ENCODE peak calls at places on chromosomes 1 and 21, in six cellular contexts. X is ovary, T is Peyer's patch, K is K562, N is tibial nerve, C is uterus. H is an unnamed sample. For H3K4me1, the result is how much of the 10 kb centered on the place peaks cover.

GRCh38 chr1:216662681-216663080 is 60.5 kb downstream of the ESRRG start:
- DNase-seq in N (no peak), K (no peak), T (no peak), X (no peak), C (no peak), H (no peak)

GRCh38 chr1:33710989-33711388 is 152.9 kb upstream of the HMGB4 start:
- DNase-seq in T (no peak), N (no peak), C (no peak), K (no peak), X (no peak), H (no peak)

GRCh38 chr21:35833991-35834390 is 226.3 kb downstream of the SETD4 start:
- DNase-seq in T (no peak), N (no peak), C (no peak), K (no peak), X (no peak), H (no peak)

GRCh38 chr1:206128192-206128591 is 11.0 kb upstream of the AVPR1B start:
- DNase-seq in X (no peak), C (no peak), K (no peak), T (no peak), N (no peak), H (no peak)

GRCh38 chr1:155636397-155637153 is 26.6 kb downstream of the MSTO1 start:
- DNase-seq in X (no peak), C (no peak), T (no peak), K (no peak), N (no peak), H (no peak)

GRCh38 chr1:9439074-9439761 is 100.0 kb upstream of the SLC25A33 start:
- DNase-seq in X (no peak), K (no peak), T (peak), C (peak), N (peak), H (peak)

GRCh38 chr1:81151300-81151699 is 649.4 kb upstream of the ADGRL2 start:
- DNase-seq in K (no peak), C (no peak), T (no peak), N (no peak), X (no peak), H (no peak)

GRCh38 chr1:214694769-214695168 is 91.8 kb downstream of the CENPF start:
- DNase-seq in N (no peak), C (no peak), K (no peak), X (no peak), T (no peak), H (no peak)

GRCh38 chr1:39129514-39129913 is 75.0 kb upstream of the MACF1 start:
- DNase-seq in N (no peak), C (no peak), X (no peak), K (no peak), T (no peak), H (no peak)

GRCh38 chr1:79662596-79662995 is 656.1 kb upstream of the ADGRL4 start:
- DNase-seq in K (no peak), C (no peak), N (no peak), X (no peak), T (no peak), H (no peak)

GRCh38 chr1:94593611-94594010 is 52.1 kb upstream of the F3 start:
- DNase-seq in K (no peak), T (no peak), N (no peak), C (no peak), X (no peak), H (no peak)

GRCh38 chr1:94589728-94590127 is 48.2 kb upstream of the F3 start:
- DNase-seq in T (no peak), X (no peak), K (no peak), N (no peak), C (no peak), H (no peak)

GRCh38 chr1:94592566-94592920 is 51.0 kb upstream of the F3 start:
- DNase-seq in T (no peak), X (no peak), K (no peak), C (no peak), N (no peak), H (no peak)

GRCh38 chr1:94591791-94592565 is 50.4 kb upstream of the F3 start:
- DNase-seq in K (no peak), X (no peak), N (no peak), T (no peak), C (no peak), H (no peak)

GRCh38 chr1:94590203-94591137 is 48.9 kb upstream of the F3 start:
- DNase-seq in K (no peak), C (no peak), N (peak), T (no peak), X (peak), H (peak)
- H3K27ac ChIP-seq in K (no peak), C (peak), N (no peak), T (peak), X (no peak), H (no peak)

GRCh38 chr1:12597792-12598191 is 20.2 kb downstream of the DHRS3 start:
- DNase-seq in C (no peak), T (no peak), N (peak), K (no peak), X (no peak), H (peak)
- H3K4me1 ChIP-seq in C (under half), T (under half), N (half or more), K (under half), X (under half), H (half or more)

GRCh38 chr1:3393987-3394920 is 60.2 kb upstream of the ARHGEF16 start:
- DNase-seq in X (no peak), C (no peak), T (no peak), K (no peak), N (no peak), H (no peak)
- TF ChIP-seq POLR2A in X (no peak), C (no peak), T (no peak), K (no peak), N (no peak), H (no peak)

GRCh38 chr1:69836961-69837636 is 269.4 kb downstream of the LRRC7 start:
- DNase-seq in N (no peak), C (no peak), X (no peak), K (no peak), T (no peak), H (no peak)
- H3K27ac ChIP-seq in N (no peak), C (no peak), X (no peak), K (no peak), T (no peak), H (no peak)

DNA sequence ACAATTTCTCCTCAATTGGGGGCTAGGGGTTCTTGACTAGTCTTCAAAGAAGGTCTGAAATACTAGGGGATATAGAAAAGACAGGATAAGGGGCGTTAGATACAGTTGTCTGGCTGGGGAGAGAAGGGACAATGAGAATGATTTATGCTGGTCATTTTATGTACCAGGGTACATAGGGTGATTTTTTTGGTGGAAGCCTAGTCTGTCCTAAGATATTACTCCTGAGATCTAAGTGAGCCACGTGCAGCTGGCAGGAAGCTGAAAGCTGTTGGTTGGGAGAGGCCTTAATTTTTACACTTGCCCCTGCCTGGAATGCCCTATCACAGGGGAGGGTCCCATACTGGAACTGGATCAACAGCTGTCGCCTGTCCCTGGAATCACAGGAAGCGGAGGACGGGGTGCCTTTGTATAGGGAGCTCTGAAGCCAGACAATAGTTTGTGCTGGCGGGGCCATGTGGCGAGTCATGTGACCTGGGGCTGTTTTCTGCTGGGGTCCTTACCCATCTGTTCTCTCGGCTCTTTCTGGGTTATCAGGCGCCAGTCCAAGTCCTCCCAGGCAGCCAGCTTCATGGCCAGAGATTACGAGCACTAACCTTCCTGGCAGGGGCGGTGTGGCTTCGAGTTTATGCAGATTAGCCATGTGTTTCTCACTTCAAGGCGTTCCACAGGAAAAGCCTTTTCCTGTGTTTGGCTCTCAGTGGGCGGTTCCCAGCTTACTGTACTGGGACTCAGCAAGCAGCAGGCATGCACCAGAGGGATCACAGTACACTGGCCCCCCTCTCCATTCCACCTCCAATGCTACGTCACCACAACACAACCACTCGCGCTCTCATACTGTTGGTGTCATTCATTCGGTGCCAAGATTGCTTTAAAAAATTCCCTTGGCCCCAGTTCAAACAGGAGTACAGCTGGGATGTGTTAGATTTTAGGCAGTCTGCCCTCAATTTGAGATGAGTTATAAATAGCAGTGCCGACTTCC is 27.5 kb downstream of the ARID1A start:
- DNase-seq in N (peak), C (peak), X (peak), T (peak), K (peak), H (peak)
- H3K4me1 ChIP-seq in N (half or more), C (under half), X (under half), T (under half), K (half or more), H (half or more)

DNA sequence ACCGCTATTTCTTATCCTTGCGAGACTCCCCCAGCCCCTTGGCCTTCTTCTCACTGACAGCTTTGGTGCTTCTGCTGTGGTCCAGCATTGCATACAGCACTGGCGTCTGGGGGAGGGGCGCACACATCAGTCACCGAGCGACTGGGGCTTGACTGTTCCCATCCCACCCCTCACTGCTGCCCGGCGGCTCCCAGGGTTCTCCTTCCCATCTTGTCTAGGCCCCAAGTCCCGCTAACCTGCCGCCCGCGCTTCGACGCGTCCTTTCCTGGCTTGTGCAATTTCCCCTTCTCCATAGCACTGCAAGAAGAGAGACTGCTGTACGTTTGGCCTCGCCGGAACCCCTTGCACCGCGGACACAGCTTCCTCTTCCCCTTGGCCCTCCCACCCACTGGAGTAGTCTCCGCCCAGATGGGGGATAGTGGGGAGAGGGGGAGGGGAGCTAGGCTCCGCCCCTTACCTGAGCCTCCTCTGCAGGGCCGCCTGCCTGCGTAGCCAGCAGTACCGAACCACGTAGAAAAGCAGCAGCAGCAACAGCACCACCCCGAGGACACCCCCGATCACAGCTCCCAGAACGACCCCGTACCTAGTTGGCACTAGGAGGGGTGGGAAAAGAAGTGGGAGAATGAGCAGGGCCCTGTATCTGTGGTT is 3.8 kb downstream of the MPZ start:
- DNase-seq in N (peak), X (peak), C (peak), T (peak), K (peak), H (peak)
- TF ChIP-seq POLR2A in N (no peak), X (no peak), C (no peak), T (peak), K (peak), H (peak)

GRCh38 chr1:23567996-23568607 is 8.8 kb upstream of the ID3 start:
- DNase-seq in N (no peak), T (no peak), K (peak), X (peak), C (no peak), H (no peak)
- H3K27ac ChIP-seq in N (peak), T (peak), K (peak), X (peak), C (peak), H (peak)

H was measured in body of pancreas.